ENCODE peak calls at places on chromosomes 2 and 18, in six cellular contexts. I is NCI-H524 treated with DMSO at 0.1 percent for 48 hours, M is HFFc6, R is AG08396, Q is RPMI7951, S is NCI-H146. A is an unnamed sample.

GRCh38 chr18:80067897-80068296 is 33.7 kb downstream of the RBFA start:
- DNase-seq in I (no peak), M (no peak), R (no peak), Q (no peak), S (no peak), A (no peak)

GRCh38 chr2:46032996-46033395 is 264.2 kb upstream of the EPAS1 start:
- DNase-seq in I (no peak), M (no peak), R (no peak), Q (no peak), S (no peak), A (no peak)

GRCh38 chr2:36371963-36372391 is 16.4 kb downstream of the CRIM1 start:
- DNase-seq in I (no peak), M (peak; percentile 84), R (no peak), Q (peak; percentile 94), S (no peak), A (no peak)

GRCh38 chr2:189799531-189799930 is 15.3 kb downstream of the PMS1 start:
- DNase-seq in I (no peak), M (peak; percentile 52), R (peak; percentile 67), Q (peak; percentile 79), S (no peak), A (no peak)

GRCh38 chr2:172928754-172929153 is 146.9 kb upstream of the MAP3K20 start:
- DNase-seq in I (no peak), M (peak; percentile 37), R (peak; percentile 22), Q (peak; percentile 21), S (peak; percentile 5), A (peak; percentile 46)

GRCh38 chr2:102801098-102801718 is 39.4 kb downstream of the TMEM182 start:
- DNase-seq in I (no peak), M (no peak), R (no peak), Q (peak; percentile 35), S (no peak), A (no peak)

GRCh38 chr18:26540041-26540628 is 8.2 kb downstream of the KCTD1 start:
- DNase-seq in I (no peak), M (peak; percentile 68), R (peak; percentile 41), Q (peak; percentile 63), S (no peak), A (no peak)

GRCh38 chr18:13502585-13502984 is 223.8 kb downstream of the FAM210A start:
- DNase-seq in I (no peak), M (no peak), R (no peak), Q (no peak), S (no peak), A (no peak)

GRCh38 chr2:134341476-134341875 is 87.6 kb downstream of the MGAT5 start:
- DNase-seq in I (no peak), M (no peak), R (no peak), Q (no peak), S (no peak), A (no peak)

GRCh38 chr2:138554123-138554522 is 52.6 kb downstream of the SPOPL start:
- DNase-seq in I (no peak), M (no peak), R (no peak), Q (no peak), S (no peak), A (no peak)

GRCh38 chr2:137969418-137969765 is 5.1 kb downstream of the HNMT start:
- DNase-seq in I (peak; percentile 39), M (peak; percentile 50), R (peak; percentile 39), Q (peak; percentile 72), S (no peak), A (peak; percentile 32)

GRCh38 chr2:29006092-29006985 is 25.2 kb downstream of the TOGARAM2 start:
- DNase-seq in I (no peak), M (no peak), R (no peak), Q (no peak), S (no peak), A (no peak)

A was measured in pancreas.